ENCODE peak calls at places on chromosomes 13 and 19, in six cellular contexts. W is vagina, P is brain microvascular endothelial cell, Y is AG04450, I is substantia nigra, G is fibroblast of lung. M is an unnamed sample.

GRCh38 chr19:6230991-6231448 is 48.8 kb downstream of the MLLT1 start:
- DNase-seq in P (no peak), W (no peak), I (no peak), Y (no peak), G (no peak), M (no peak)

GRCh38 chr13:23321534-23322241 is 111.8 kb downstream of the SACS start:
- DNase-seq in P (peak), G (peak), W (no peak), Y (peak), I (no peak), M (peak)

GRCh38 chr13:44816701-44817684 is 172.3 kb downstream of the NUFIP1 start:
- DNase-seq in Y (no peak), I (no peak), P (peak), G (no peak), W (no peak), M (peak)

GRCh38 chr13:33639640-33640080 is 178.3 kb upstream of the RFC3 start:
- DNase-seq in Y (no peak), W (no peak), G (no peak), P (no peak), I (no peak), M (peak)

GRCh38 chr13:51125495-51126226 is 14.6 kb upstream of the C13orf42 start:
- DNase-seq in G (peak), I (peak), W (no peak), P (peak), Y (peak), M (peak)

GRCh38 chr19:47475460-47475859 is 3.8 kb upstream of the SLC8A2 start:
- DNase-seq in W (no peak), Y (no peak), P (no peak), G (no peak), I (no peak), M (no peak)

GRCh38 chr13:37473035-37473434 is 125.5 kb downstream of the POSTN start:
- DNase-seq in I (no peak), G (no peak), W (no peak), Y (no peak), P (no peak), M (peak)

GRCh38 chr19:961866-962620 is 22.1 kb upstream of the WDR18 start:
- DNase-seq in W (no peak), I (no peak), G (peak), P (no peak), Y (no peak), M (no peak)

GRCh38 chr13:70747305-70747704 is 639.1 kb upstream of the KLHL1 start:
- DNase-seq in P (no peak), I (no peak), Y (no peak), G (no peak), W (no peak), M (no peak)

GRCh38 chr13:43785681-43786471 is 896 bp downstream of the ENOX1 start:
- DNase-seq in G (peak), W (no peak), P (peak), I (peak), Y (peak), M (peak)

GRCh38 chr13:30607908-30608307 is 9.8 kb upstream of the USPL1 start:
- DNase-seq in I (no peak), Y (no peak), P (no peak), G (no peak), W (no peak), M (no peak)

GRCh38 chr19:512548-513365 is 5.5 kb downstream of the TPGS1 start:
- DNase-seq in W (no peak), I (no peak), Y (no peak), P (no peak), G (no peak), M (no peak)

GRCh38 chr19:15251749-15252397 is 19.6 kb upstream of the EPHX3 start:
- DNase-seq in W (no peak), Y (peak), G (peak), I (no peak), P (peak), M (peak)

GRCh38 chr19:21688464-21688863 is 78.9 kb downstream of the ZNF100 start:
- DNase-seq in P (no peak), W (no peak), I (no peak), Y (no peak), G (no peak), M (no peak)

GRCh38 chr13:51822106-51822840 is 18.3 kb upstream of the DHRS12 start:
- DNase-seq in I (no peak), Y (no peak), P (no peak), W (no peak), G (no peak), M (no peak)

GRCh38 chr19:19777692-19778091 is 43.9 kb downstream of the ZNF506 start:
- DNase-seq in Y (no peak), I (no peak), P (no peak), G (no peak), W (no peak), M (no peak)

GRCh38 chr13:76991432-76991795 is 467 bp upstream of the CLN5 start:
- DNase-seq in P (no peak), G (no peak), I (no peak), Y (no peak), W (no peak), M (no peak)

GRCh38 chr13:41222259-41222852 is 28.0 kb upstream of the KBTBD7 start:
- DNase-seq in G (peak), I (no peak), W (no peak), P (peak), Y (no peak), M (peak)

GRCh38 chr13:74886496-74886895 is 595.5 kb downstream of the TBC1D4 start:
- DNase-seq in I (no peak), G (peak), Y (no peak), P (no peak), W (no peak), M (no peak)

GRCh38 chr13:55792544-55793178 is 1348.1 kb upstream of the PRR20A start:
- DNase-seq in P (no peak), W (no peak), Y (no peak), G (no peak), I (no peak), M (no peak)
- H3K27ac ChIP-seq in P (no peak), W (no peak), Y (no peak), G (no peak), I (no peak), M (no peak)

DNA sequence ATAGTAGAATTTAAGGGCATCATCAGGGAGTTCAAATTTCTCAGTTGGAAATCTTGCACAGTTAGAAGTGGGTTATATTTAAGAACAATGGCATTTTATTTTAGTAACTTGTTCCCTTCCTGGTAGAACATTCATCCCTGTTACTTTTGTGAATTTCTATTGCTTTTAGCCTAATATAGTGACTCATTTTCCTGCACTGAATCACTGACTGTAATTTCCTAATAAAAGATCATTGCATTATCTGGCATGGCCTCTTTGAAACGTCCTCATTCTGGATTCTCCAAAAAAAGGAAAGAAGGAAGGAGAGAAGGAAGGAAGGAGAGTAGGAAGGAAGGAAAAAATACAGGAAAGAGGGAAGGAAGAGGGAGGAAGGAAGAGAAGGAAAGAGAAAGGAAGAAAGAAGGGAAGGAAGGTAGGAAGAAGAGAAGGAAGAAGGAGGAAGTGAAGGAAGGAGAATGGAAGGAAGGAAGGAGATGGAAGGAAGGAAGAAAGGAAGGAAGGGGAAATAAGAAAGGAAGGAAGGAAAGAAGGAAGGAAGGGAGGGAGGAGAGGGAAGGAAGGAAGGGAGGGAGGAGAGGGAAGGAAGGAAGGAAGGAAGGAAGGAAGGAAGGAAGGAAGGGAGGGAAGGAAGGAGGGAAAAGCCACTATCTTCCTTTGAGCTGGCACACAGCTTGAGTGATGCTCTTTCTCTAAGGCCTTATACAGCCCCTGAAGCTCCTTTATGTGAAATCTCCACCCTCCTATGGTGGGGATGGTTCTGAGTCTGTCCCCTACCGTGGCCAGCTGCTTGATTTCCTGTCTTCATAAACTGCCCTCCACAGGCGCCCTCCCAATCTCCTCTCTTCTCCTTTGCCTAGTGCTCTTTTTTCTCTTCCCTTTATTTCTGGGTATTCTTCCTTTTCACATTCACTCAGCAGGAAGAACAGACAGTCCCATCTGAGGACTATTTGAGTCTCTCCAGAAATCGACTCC is 29.8 kb upstream of the TM9SF2 start:
- DNase-seq in Y (no peak), G (peak), W (no peak), P (no peak), I (no peak), M (no peak)
- H3K27ac ChIP-seq in Y (no peak), G (no peak), W (no peak), P (no peak), I (no peak), M (no peak)

DNA sequence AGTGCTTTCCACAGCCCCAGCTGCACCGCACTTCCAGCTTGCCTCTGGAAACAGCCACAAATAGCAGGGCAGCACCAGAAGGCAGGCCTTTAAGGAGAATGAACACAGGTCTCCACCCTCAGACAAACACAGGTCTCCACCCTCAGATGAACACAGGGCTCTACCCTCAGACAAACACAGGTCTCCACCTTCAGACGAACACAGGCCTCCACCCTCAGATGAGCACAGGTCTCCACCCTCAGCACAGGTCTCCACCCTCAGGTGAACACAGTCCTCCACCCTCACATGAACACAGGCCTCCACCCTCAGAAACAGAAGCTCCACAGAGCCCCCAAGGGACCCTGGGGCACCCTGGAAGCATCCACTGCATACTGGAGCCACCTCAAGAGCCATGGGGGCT is 51.8 kb downstream of the C1QTNF9 start:
- DNase-seq in G (no peak), P (no peak), Y (no peak), W (no peak), I (no peak), M (no peak)
- H3K27ac ChIP-seq in G (no peak), P (no peak), Y (no peak), W (no peak), I (no peak), M (no peak)

GRCh38 chr19:10553943-10554381 is 10.3 kb downstream of the ATG4D start:
- DNase-seq in I (no peak), P (no peak), G (no peak), Y (no peak), W (no peak), M (peak)
- H3K27ac ChIP-seq in I (no peak), P (no peak), G (no peak), Y (no peak), W (no peak), M (peak)

DNA sequence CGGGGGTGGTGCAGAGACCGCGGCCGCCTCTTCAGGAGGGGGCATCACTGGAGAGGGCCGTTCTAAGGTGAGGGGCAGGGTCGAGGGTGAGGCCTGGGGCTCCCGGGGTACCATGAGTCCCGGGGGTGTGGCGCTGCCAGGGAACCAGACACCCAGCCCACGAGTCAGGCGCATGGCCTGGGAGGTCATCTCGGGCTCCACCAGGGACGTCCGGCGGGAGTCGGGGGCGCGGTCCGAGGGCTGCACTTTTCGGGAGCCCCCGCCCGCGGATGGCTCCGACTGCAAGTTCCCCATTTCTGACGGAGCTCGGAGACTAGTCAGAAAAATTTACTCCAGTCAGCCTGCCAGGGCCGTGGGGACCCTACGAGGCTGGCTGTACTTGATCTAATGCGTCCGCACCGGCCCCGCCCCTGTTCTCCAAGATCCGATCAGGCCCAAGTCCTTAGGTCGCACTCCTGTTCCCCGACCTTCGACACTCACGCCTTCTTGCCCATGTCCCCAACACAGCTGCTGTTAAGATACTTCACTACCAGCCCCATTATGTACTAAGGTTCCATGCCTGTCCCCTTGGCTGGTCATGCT is 775 bp downstream of the GGN start:
- DNase-seq in W (no peak), I (no peak), P (no peak), Y (no peak), G (peak), M (no peak)
- H3K27ac ChIP-seq in W (no peak), I (no peak), P (no peak), Y (no peak), G (peak), M (peak)

DNA sequence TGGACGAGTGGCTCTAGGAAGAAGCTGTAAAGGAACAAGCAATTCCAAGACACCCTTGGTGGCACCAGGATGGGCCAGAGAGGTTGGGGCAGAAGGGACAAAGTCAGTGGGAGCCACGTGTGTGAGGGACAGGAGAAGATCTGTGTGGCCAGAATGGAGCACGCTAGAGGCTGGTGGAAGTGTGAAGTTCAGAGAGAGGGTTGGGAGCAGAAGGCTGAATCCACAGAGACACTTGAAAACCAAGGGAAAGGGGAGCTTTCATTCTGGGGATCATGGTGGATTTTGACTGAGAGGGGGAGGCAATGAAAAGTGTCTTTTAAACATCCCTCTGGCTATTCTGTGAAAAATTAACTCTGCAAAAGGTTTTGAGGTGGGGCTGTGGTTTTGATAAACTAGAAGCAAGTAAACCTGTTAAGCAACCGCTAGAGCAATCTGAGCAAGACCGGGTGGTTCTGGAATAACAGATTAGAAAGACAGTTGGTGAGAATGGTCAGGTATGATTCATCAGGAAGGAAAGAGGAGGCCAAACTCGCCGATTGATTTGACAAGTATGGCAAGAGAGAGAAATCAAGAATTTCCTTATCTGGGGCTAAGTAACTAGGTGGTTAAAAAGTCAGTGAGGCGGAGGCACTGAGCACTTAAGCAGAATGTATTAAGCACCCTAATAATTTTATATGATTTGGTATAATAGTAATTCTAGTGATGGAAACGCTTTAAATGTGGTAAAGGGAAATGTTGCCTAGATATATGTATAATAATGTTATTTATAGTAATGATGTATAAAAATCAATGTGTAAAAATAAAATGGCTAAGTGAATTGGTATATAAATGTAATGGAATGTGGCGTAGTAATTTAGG is 140.0 kb downstream of the MYO16 start:
- DNase-seq in Y (no peak), P (peak), G (no peak), W (no peak), I (no peak), M (peak)
- H3K27ac ChIP-seq in Y (no peak), P (no peak), G (no peak), W (no peak), I (no peak), M (no peak)

DNA sequence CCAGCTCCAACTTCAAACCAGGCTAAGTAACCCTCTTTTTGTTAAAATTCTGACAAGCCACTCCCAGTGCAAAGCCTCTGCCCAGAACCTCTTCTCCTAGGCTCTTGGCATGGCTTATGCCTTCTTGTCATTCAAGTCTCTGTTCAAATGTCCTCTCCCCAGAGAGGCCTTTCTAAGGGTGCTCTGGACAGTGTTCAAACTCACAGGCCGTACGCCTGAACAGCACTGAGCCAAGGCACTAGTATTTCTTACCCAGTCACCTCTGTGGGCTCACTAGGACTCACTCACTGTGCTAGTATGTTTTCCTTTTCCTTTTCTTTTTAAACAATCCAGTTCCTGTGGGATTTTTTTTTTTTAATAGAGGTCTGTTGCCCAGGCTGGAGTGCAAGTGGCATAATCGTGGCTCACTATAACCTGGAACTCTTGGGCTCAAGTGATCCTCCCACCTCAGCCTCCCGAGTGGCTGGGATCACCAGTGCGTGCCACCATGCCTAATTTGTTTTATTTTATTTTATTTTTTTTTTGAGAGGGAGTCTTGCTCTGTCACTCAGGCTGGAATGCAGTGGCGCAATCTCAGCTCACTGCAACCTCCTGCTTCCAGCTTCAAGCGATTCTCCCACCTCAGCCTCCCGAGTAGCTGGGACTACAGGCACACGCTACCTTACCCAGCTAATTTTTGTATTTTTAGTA is 2.3 kb upstream of the ASF1B start:
- DNase-seq in W (no peak), Y (no peak), G (peak), I (no peak), P (peak), M (no peak)
- H3K27ac ChIP-seq in W (no peak), Y (peak), G (peak), I (no peak), P (peak), M (peak)

GRCh38 chr19:36060430-36060829 is 5.7 kb downstream of the WDR62 start:
- DNase-seq in W (no peak), I (peak), Y (peak), P (peak), G (peak), M (peak)
- H3K27ac ChIP-seq in W (no peak), I (peak), Y (no peak), P (no peak), G (no peak), M (no peak)

GRCh38 chr19:45405435-45406164 is 731 bp upstream of the PPP1R13L start:
- DNase-seq in P (peak), Y (no peak), W (no peak), I (peak), G (peak), M (peak)

GRCh38 chr19:45404557-45405434 is at the start of gene PPP1R13L:
- DNase-seq in I (peak), P (peak), Y (no peak), G (peak), W (no peak), M (peak)

GRCh38 chr19:45403272-45403671 is 1.6 kb downstream of the PPP1R13L start:
- DNase-seq in Y (no peak), P (no peak), W (no peak), I (no peak), G (no peak), M (no peak)

GRCh38 chr19:45402469-45403070 is 2.3 kb downstream of the PPP1R13L start:
- DNase-seq in G (no peak), W (no peak), Y (no peak), P (peak), I (no peak), M (peak)

DNA sequence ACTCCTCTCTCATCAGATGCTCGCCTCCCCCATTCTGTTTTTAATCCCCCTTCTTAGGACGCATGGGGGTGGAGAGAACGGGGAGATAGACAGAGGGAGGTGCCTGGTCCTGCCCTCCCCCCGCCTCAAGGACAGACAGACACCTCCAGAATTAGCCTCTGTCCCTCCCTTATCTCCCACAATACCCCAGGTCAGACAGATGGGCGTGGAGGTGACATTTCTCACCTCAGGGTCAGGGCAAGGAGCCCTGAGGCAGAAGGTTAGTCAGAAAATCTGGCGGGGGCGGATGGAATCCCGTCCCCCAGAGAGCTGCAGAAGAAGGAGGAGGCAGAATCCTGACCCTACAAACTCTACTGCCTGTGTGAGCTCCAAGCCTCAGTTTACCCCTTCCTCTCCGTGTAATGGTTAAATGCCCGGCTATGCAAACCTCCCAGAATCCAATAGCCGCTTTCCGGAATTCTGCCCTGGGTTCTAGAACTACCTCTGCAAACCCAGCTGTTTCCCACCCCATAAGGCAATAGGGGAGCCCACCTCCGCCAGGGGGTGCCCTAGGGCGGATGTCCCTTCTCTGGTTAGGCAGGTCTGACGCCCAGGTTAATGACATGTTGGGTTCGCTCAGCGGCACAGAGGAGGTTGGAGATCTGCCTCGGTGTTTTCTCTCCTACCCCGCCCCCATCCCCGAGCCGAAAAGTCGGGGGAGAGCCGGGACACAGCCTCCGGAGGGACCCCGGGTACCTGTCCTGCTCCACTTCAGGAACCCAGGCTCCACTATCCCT is 900 bp downstream of the PPP1R13L start:
- DNase-seq in P (peak), W (no peak), I (no peak), Y (no peak), G (no peak), M (peak)
- H3K27ac ChIP-seq in P (no peak), W (peak), I (no peak), Y (no peak), G (no peak), M (peak)